ENCODE peak calls at places on chromosomes 16 and 17, in five cellular contexts. H, B, J, Q and K are unnamed samples.
A peak's percentile ranks its signal among the peaks of the same experiment; 100 is the strongest.

GRCh38 chr17:68861602-68862001 is 93.6 kb downstream of the ABCA8 start:
- DNase-seq in H (no peak), B (no peak), J (no peak), Q (no peak), K (no peak)

GRCh38 chr17:75925912-75926311 is 14.9 kb downstream of the FBF1 start:
- DNase-seq in H (no peak), B (no peak), J (no peak), Q (no peak), K (no peak)

GRCh38 chr16:10531582-10531981 is 48.8 kb downstream of the EMP2 start:
- DNase-seq in H (no peak), B (no peak), J (no peak), Q (no peak), K (no peak)

GRCh38 chr17:17206149-17206912 is at the start of gene PLD6:
- DNase-seq in H (peak; percentile 86), B (peak; percentile 88), J (peak; percentile 67), Q (peak; percentile 39), K (peak; percentile 97)

GRCh38 chr17:10025224-10025623 is 120.2 kb upstream of the RCVRN start:
- DNase-seq in H (no peak), B (no peak), J (no peak), Q (no peak), K (no peak)

GRCh38 chr17:13587487-13588338 is 14.0 kb downstream of the HS3ST3A1 start:
- DNase-seq in H (no peak), B (no peak), J (no peak), Q (peak; percentile 55), K (no peak)

GRCh38 chr17:9402590-9403199 is 172.9 kb downstream of the STX8 start:
- DNase-seq in H (no peak), B (no peak), J (peak; percentile 60), Q (peak; percentile 23), K (no peak)

GRCh38 chr16:24999088-24999670 is 16.0 kb downstream of the ARHGAP17 start:
- DNase-seq in H (no peak), B (no peak), J (no peak), Q (no peak), K (no peak)

GRCh38 chr17:76697702-76698465 is 12.9 kb downstream of the MXRA7 start:
- DNase-seq in H (peak; percentile 67), B (no peak), J (peak; percentile 78), Q (peak; percentile 60), K (no peak)

DNA sequence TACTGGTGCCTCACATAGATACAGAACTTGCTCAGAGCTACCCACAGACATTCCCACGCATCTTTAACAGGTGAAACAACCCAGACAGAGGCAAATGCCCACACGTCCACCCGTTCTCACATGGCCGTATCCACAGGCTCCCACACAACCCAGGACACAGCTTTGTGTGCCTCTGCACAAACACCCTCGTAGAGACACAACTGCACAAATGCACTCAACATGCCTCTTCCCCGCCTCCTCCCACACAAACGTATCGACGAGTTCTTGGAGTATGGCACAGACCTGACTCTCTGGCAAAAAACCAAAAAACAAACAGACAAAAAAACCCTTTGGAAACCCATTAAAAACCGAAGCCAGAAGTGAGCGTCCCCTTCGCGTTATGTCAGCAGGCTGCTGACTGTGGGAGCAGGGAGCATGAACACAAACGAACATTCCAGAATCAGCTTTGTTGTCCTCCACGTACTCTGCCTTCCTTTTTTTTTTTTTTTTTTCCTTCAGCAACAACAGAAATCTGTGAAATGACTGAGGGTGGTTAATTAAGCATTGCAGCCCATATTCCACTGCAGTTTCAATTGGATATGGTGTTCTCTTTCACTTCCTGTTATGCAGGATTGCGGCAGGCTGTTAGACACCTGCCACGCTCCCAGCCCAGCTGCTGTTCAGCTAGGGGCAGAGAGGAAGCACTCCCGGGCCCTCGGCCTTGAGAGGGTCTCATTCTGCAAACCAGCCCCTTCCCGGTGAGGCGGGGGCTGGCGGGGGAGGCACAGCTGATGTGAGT is 313.7 kb downstream of the MAF start:
- DNase-seq in H (no peak), B (no peak), J (no peak), Q (no peak), K (no peak)
- H3K27ac ChIP-seq in H (no peak overlapping the region), B (peak overlapping the region; percentile 47), J (no peak overlapping the region), Q (no peak overlapping the region), K (no peak overlapping the region)

GRCh38 chr17:82950525-82951102 is 110.8 kb upstream of the ZNF750 start:
- DNase-seq in H (no peak), B (no peak), J (no peak), Q (no peak), K (no peak)
- H3K9me3 ChIP-seq in H (peaks cover 5% of the 10 kb centered on the region), B (peaks cover 5% of the 10 kb centered on the region), J (no peaks in the 10 kb centered on the region), Q (peaks cover 46% of the 10 kb centered on the region), K (peaks cover under 1% of the 10 kb centered on the region)

DNA sequence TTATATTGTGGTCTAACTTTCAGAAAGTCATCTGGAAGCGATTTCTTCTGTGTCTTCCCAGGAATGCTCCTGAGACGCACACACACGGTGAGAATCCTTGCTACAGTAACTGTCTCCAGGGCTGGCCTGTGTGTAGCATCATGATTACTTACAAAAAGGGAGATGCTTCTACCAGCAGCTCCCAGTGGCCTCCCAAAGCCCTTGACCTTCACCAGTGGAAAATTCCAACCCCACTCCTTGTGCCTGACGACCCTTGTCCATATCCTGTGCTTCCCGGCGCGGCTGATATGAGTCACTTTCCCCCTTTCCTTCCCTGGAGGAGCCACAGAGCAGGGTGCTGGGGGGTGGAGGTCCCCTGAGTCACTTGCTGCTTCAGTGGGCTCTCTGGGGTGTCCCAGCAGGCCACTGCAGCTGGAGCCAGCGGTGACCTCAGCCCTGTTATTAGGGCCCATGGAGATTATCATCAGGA is 22.1 kb upstream of the NAT9 start:
- DNase-seq in H (no peak), B (no peak), J (no peak), Q (peak; percentile 36), K (no peak)
- H3K36me3 ChIP-seq in H (peaks cover 37% of the 10 kb centered on the region), B (peaks cover 55% of the 10 kb centered on the region), J (no peaks in the 10 kb centered on the region), Q (peaks cover 43% of the 10 kb centered on the region), K (peaks cover 36% of the 10 kb centered on the region)

GRCh38 chr17:36877001-36877400 is 60.3 kb upstream of the LHX1 start:
- DNase-seq in H (no peak), B (no peak), J (no peak), Q (no peak), K (no peak)
- H3K27ac ChIP-seq in H (no peak overlapping the region), B (no peak overlapping the region), J (no peak overlapping the region), Q (no peak overlapping the region), K (no peak overlapping the region)

DNA sequence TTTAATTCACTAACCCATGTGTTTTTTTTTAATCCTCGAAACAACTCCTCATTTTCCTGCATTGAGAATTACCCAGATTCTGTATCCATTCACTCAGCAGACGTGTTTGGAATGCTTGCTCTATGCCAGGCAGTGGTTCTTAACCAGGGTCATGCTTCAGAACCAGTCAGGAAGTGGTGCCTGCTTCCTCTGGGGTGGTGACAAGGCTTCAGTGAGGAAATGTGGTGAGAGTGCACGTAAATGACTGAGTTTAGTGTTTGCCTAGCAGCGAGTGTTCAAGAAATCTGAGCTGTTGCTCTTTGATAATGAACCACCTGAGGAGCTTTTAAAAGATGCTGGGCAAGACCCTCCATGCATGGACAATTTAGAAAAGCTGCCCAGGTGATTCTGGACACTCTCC is 9.9 kb downstream of the ZFP90 start:
- DNase-seq in H (no peak), B (no peak), J (no peak), Q (no peak), K (peak; percentile 71)
- H3K9me3 ChIP-seq in H (no peaks in the 10 kb centered on the region), B (peaks cover 40% of the 10 kb centered on the region), J (no peaks in the 10 kb centered on the region), Q (peaks cover 63% of the 10 kb centered on the region), K (no peaks in the 10 kb centered on the region)

DNA sequence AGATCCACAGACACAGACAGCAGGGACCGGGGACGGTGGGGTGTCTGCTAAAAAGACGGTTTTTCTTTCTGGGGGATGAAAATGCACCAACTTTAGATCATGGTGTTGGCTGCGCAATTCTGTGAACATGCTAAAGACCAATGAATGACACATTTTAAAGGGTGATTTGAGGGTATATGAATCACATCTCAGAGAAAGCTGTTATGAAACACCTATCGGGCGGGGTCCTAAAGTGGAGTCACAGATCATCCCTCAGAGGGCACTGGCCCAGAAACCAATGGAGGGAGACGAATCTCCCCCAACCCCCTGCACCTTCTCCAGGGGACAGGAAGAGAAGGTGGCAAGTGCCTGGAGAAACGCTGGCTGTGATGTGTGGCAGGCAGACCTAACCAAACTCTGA is 26.0 kb downstream of the KLHDC4 start:
- DNase-seq in H (no peak), B (no peak), J (no peak), Q (no peak), K (no peak)
- H3K36me3 ChIP-seq in H (peaks cover 64% of the 10 kb centered on the region), B (peaks cover 47% of the 10 kb centered on the region), J (no peaks in the 10 kb centered on the region), Q (peaks cover 14% of the 10 kb centered on the region), K (peaks cover 37% of the 10 kb centered on the region)

GRCh38 chr17:28385037-28385797 is 13.7 kb downstream of the SARM1 start:
- DNase-seq in H (no peak), B (no peak), J (no peak), Q (no peak), K (no peak)
- H3K27ac ChIP-seq in H (no peak overlapping the region), B (no peak overlapping the region), J (no peak overlapping the region), Q (no peak overlapping the region), K (peak overlapping the region; percentile 31)

DNA sequence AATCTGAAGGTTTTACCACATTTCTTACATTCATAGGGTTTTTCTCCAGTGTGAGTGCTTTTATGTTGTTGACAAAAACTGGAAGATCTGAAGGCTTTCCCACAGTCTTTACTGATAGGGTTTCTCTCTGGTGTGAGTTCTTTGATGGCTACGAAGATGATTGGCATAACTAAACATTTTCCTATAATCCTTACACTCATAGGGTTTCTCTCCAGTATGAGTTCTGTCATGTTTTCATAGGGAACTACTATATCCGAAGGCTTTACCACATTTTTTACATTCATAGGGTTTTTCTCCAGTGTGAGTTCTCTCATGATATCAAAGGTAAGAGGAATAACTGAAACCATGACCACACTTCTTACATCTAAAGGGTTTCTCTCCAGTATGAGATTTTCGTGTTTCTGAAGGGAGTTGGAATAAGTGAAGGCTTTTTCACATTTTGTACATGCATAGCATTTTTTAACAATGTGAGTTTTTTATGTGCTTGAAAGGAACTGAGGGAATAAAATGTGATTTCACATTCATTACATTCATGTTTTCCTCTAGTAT is 1987.7 kb downstream of the TP53TG3F start:
- DNase-seq in H (no peak), B (no peak), J (no peak), Q (no peak), K (no peak)
- H3K9me3 ChIP-seq in H (no peaks in the 10 kb centered on the region), B (peaks cover 24% of the 10 kb centered on the region), J (no peaks in the 10 kb centered on the region), Q (peaks cover 22% of the 10 kb centered on the region), K (peaks cover 5% of the 10 kb centered on the region)

DNA sequence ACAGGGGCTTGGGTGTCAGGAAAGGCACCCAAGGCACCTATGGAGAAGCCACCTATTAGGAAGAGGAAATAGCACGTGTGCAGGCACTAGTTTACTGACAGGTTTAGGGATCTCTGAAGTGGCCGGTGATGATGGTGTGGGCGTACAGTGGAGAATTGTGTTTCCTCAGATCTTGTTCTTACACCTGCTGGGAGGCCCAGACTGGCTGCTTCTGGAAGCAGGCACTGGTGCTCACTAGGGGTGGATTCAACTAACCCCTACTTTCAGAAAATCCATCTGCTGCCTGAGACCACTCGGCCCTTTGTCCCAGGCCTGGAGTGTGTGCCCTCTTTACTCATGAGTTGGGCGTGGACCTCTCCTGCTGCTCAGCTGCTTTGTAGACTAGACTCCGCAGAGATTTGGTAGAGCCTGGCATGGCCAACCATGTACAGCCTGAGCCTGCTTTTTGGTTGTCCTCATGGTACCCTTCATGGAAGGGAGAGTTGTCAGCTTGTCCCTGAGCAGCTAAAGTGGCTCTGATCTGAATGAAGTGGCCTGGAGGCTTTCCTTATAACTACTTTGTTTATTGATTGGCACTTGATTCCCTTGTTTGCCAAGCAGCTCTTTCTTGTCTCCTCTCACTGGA is 1.4 kb downstream of the EDC4 start:
- DNase-seq in H (no peak), B (no peak), J (no peak), Q (no peak), K (no peak)
- H3K36me3 ChIP-seq in H (peaks cover 80% of the 10 kb centered on the region), B (peaks cover 42% of the 10 kb centered on the region), J (peaks cover 42% of the 10 kb centered on the region), Q (peaks cover 53% of the 10 kb centered on the region), K (peaks cover 31% of the 10 kb centered on the region)